ENCODE peak calls at places on chromosomes 6 and 20, in nine cellular contexts. One of them, this sample, is unnamed.

GRCh38 chr6:76839505-76839904 is 623.8 kb downstream of the HTR1B start:
- DNase-seq in foreskin fibroblast: no peak
- DNase-seq in suprapubic skin: no peak
- DNase-seq in GM13977: no peak
- DNase-seq in AG10803: no peak
- DNase-seq in fibroblast of lung: no peak
- DNase-seq in brain microvascular endothelial cell: no peak
- DNase-seq in fibroblast of pulmonary artery: no peak
- DNase-seq in A549: no peak
- DNase-seq in this sample: no peak

GRCh38 chr20:50308166-50308512 is 117.5 kb downstream of the CEBPB start:
- DNase-seq in foreskin fibroblast: no peak
- DNase-seq in suprapubic skin: no peak
- DNase-seq in GM13977: no peak
- DNase-seq in AG10803: no peak
- DNase-seq in fibroblast of lung: no peak
- DNase-seq in brain microvascular endothelial cell: no peak
- DNase-seq in fibroblast of pulmonary artery: no peak
- DNase-seq in A549: no peak
- DNase-seq in this sample: no peak

GRCh38 chr6:138404666-138405337 is 779 bp downstream of the HEBP2 start:
- DNase-seq in foreskin fibroblast: peak
- DNase-seq in suprapubic skin: peak
- DNase-seq in GM13977: no peak
- DNase-seq in AG10803: no peak
- DNase-seq in fibroblast of lung: peak
- DNase-seq in brain microvascular endothelial cell: no peak
- DNase-seq in fibroblast of pulmonary artery: no peak
- DNase-seq in A549: peak
- DNase-seq in this sample: no peak

GRCh38 chr6:110509617-110510231 is 33.3 kb upstream of the SLC22A16 start:
- DNase-seq in foreskin fibroblast: peak
- DNase-seq in suprapubic skin: no peak
- DNase-seq in GM13977: no peak
- DNase-seq in AG10803: peak
- DNase-seq in fibroblast of lung: peak
- DNase-seq in brain microvascular endothelial cell: peak
- DNase-seq in fibroblast of pulmonary artery: peak
- DNase-seq in A549: no peak
- DNase-seq in this sample: no peak

GRCh38 chr20:43843096-43843964 is 71.3 kb upstream of the TOX2 start:
- DNase-seq in foreskin fibroblast: peak
- DNase-seq in suprapubic skin: no peak
- DNase-seq in GM13977: no peak
- DNase-seq in AG10803: peak
- DNase-seq in fibroblast of lung: peak
- DNase-seq in brain microvascular endothelial cell: peak
- DNase-seq in fibroblast of pulmonary artery: peak
- DNase-seq in A549: no peak
- DNase-seq in this sample: no peak

GRCh38 chr6:155455766-155456165 is at the start of gene NOX3:
- DNase-seq in foreskin fibroblast: no peak
- DNase-seq in suprapubic skin: no peak
- DNase-seq in GM13977: no peak
- DNase-seq in AG10803: no peak
- DNase-seq in fibroblast of lung: no peak
- DNase-seq in brain microvascular endothelial cell: no peak
- DNase-seq in fibroblast of pulmonary artery: no peak
- DNase-seq in A549: no peak
- DNase-seq in this sample: no peak

GRCh38 chr20:50980851-50981713 is 22.5 kb downstream of the MOCS3 start:
- DNase-seq in foreskin fibroblast: peak
- DNase-seq in suprapubic skin: no peak
- DNase-seq in GM13977: peak
- DNase-seq in AG10803: peak
- DNase-seq in fibroblast of lung: peak
- DNase-seq in brain microvascular endothelial cell: peak
- DNase-seq in fibroblast of pulmonary artery: peak
- DNase-seq in A549: peak
- DNase-seq in this sample: no peak

GRCh38 chr6:36119927-36120477 is 10.3 kb upstream of the MAPK13 start:
- DNase-seq in foreskin fibroblast: no peak
- DNase-seq in suprapubic skin: no peak
- DNase-seq in GM13977: no peak
- DNase-seq in AG10803: no peak
- DNase-seq in fibroblast of lung: no peak
- DNase-seq in brain microvascular endothelial cell: no peak
- DNase-seq in fibroblast of pulmonary artery: no peak
- DNase-seq in A549: no peak
- DNase-seq in this sample: no peak

GRCh38 chr6:153790881-153791473 is 248.1 kb upstream of the OPRM1 start:
- DNase-seq in foreskin fibroblast: peak
- DNase-seq in suprapubic skin: no peak
- DNase-seq in GM13977: no peak
- DNase-seq in AG10803: no peak
- DNase-seq in fibroblast of lung: peak
- DNase-seq in brain microvascular endothelial cell: peak
- DNase-seq in fibroblast of pulmonary artery: peak
- DNase-seq in A549: no peak
- DNase-seq in this sample: no peak

GRCh38 chr6:11307226-11307625 is 74.8 kb upstream of the NEDD9 start:
- DNase-seq in foreskin fibroblast: no peak
- DNase-seq in suprapubic skin: no peak
- DNase-seq in GM13977: no peak
- DNase-seq in AG10803: no peak
- DNase-seq in fibroblast of lung: no peak
- DNase-seq in brain microvascular endothelial cell: no peak
- DNase-seq in fibroblast of pulmonary artery: no peak
- DNase-seq in A549: no peak
- DNase-seq in this sample: no peak

GRCh38 chr6:11304946-11305345 is 72.5 kb upstream of the NEDD9 start:
- DNase-seq in foreskin fibroblast: no peak
- DNase-seq in suprapubic skin: no peak
- DNase-seq in GM13977: no peak
- DNase-seq in AG10803: no peak
- DNase-seq in fibroblast of lung: no peak
- DNase-seq in brain microvascular endothelial cell: no peak
- DNase-seq in fibroblast of pulmonary artery: no peak
- DNase-seq in A549: no peak
- DNase-seq in this sample: no peak

GRCh38 chr6:11311970-11312369 is 79.5 kb upstream of the NEDD9 start:
- DNase-seq in foreskin fibroblast: no peak
- DNase-seq in suprapubic skin: no peak
- DNase-seq in GM13977: no peak
- DNase-seq in AG10803: no peak
- DNase-seq in fibroblast of lung: no peak
- DNase-seq in brain microvascular endothelial cell: no peak
- DNase-seq in fibroblast of pulmonary artery: no peak
- DNase-seq in A549: no peak
- DNase-seq in this sample: no peak

GRCh38 chr6:11313207-11313606 is 80.7 kb upstream of the NEDD9 start:
- DNase-seq in foreskin fibroblast: no peak
- DNase-seq in suprapubic skin: no peak
- DNase-seq in GM13977: no peak
- DNase-seq in AG10803: no peak
- DNase-seq in fibroblast of lung: no peak
- DNase-seq in brain microvascular endothelial cell: no peak
- DNase-seq in fibroblast of pulmonary artery: no peak
- DNase-seq in A549: no peak
- DNase-seq in this sample: no peak

DNA sequence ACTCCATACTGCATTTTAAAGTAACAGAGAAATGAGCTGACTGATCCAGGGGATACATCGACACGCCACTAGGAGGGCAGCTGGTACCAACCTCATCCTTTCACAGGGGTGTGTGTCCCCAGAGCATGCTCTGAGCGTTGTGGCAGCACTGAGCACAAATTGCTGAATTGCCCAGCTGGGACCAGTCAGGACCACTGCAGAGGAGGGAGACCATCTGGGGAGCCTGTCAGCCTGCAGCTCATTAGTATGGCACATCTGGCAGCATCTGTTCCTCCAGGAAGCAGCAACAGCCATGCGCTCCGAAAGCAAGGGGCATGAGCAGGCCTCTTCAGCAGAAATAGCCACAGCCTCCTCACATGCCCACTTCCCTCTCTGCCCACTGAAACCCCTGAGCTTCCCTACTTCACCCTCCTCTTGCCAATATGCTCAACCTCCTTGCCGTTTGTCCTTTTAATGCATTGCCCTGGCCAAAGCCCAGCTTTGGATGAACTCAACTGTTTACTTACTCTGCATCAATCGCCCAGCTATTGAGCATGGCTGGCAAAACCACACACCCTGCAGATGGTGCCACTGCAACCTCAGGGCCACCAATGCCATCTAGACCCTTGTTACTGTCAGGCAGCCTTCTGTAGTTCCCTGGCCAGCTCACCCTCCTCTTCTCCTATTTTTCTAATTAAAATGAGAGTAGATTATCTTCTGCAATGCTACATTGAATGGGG is 77.6 kb upstream of the NEDD9 start:
- DNase-seq in foreskin fibroblast: peak
- DNase-seq in suprapubic skin: no peak
- DNase-seq in GM13977: no peak
- DNase-seq in AG10803: no peak
- DNase-seq in fibroblast of lung: no peak
- DNase-seq in brain microvascular endothelial cell: no peak
- DNase-seq in fibroblast of pulmonary artery: no peak
- DNase-seq in A549: no peak
- DNase-seq in this sample: no peak
- TF ChIP-seq CTCF in foreskin fibroblast: no peak
- TF ChIP-seq CTCF in suprapubic skin: no peak
- TF ChIP-seq CTCF in GM13977: no peak
- TF ChIP-seq CTCF in AG10803: no peak
- TF ChIP-seq CTCF in fibroblast of lung: no peak
- TF ChIP-seq CTCF in brain microvascular endothelial cell: peak
- TF ChIP-seq CTCF in fibroblast of pulmonary artery: no peak
- TF ChIP-seq CTCF in A549: no peak
- TF ChIP-seq CTCF in this sample: peak

GRCh38 chr20:1108437-1108920 is 9.9 kb upstream of the PSMF1 start:
- DNase-seq in foreskin fibroblast: peak
- DNase-seq in suprapubic skin: no peak
- DNase-seq in GM13977: peak
- DNase-seq in AG10803: peak
- DNase-seq in fibroblast of lung: peak
- DNase-seq in brain microvascular endothelial cell: peak
- DNase-seq in fibroblast of pulmonary artery: peak
- DNase-seq in A549: peak
- DNase-seq in this sample: no peak
- TF ChIP-seq CTCF in foreskin fibroblast: peak
- TF ChIP-seq CTCF in suprapubic skin: peak
- TF ChIP-seq CTCF in GM13977: peak
- TF ChIP-seq CTCF in AG10803: peak
- TF ChIP-seq CTCF in fibroblast of lung: peak
- TF ChIP-seq CTCF in brain microvascular endothelial cell: peak
- TF ChIP-seq CTCF in fibroblast of pulmonary artery: peak
- TF ChIP-seq CTCF in A549: peak
- TF ChIP-seq CTCF in this sample: peak

GRCh38 chr20:53774487-53775203 is 181.0 kb upstream of the ZNF217 start:
- DNase-seq in foreskin fibroblast: peak
- DNase-seq in suprapubic skin: no peak
- DNase-seq in GM13977: no peak
- DNase-seq in AG10803: peak
- DNase-seq in fibroblast of lung: peak
- DNase-seq in brain microvascular endothelial cell: peak
- DNase-seq in fibroblast of pulmonary artery: peak
- DNase-seq in A549: peak
- DNase-seq in this sample: no peak
- TF ChIP-seq CTCF in foreskin fibroblast: no peak
- TF ChIP-seq CTCF in suprapubic skin: no peak
- TF ChIP-seq CTCF in GM13977: no peak
- TF ChIP-seq CTCF in AG10803: no peak
- TF ChIP-seq CTCF in fibroblast of lung: no peak
- TF ChIP-seq CTCF in brain microvascular endothelial cell: no peak
- TF ChIP-seq CTCF in fibroblast of pulmonary artery: no peak
- TF ChIP-seq CTCF in A549: no peak
- TF ChIP-seq CTCF in this sample: no peak

DNA sequence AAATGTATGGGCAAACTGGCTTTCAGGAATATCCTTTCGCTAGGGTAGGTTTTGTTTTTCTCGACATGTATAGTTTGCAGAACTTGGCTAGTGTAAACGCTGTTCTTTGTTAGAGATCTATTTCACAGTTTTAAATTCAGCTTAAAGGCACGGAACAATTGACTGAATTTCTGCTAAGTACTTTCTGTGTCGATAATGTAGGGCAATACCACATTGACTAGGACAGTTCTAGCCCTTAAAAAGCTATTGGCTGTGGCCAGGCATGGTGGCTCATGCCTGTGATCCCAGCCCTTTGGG is 92.8 kb downstream of the CEP57L1 start:
- DNase-seq in foreskin fibroblast: no peak
- DNase-seq in suprapubic skin: no peak
- DNase-seq in GM13977: no peak
- DNase-seq in AG10803: no peak
- DNase-seq in fibroblast of lung: no peak
- DNase-seq in brain microvascular endothelial cell: no peak
- DNase-seq in fibroblast of pulmonary artery: no peak
- DNase-seq in A549: no peak
- DNase-seq in this sample: no peak
- TF ChIP-seq CTCF in foreskin fibroblast: no peak
- TF ChIP-seq CTCF in suprapubic skin: no peak
- TF ChIP-seq CTCF in GM13977: no peak
- TF ChIP-seq CTCF in AG10803: no peak
- TF ChIP-seq CTCF in fibroblast of lung: no peak
- TF ChIP-seq CTCF in brain microvascular endothelial cell: no peak
- TF ChIP-seq CTCF in fibroblast of pulmonary artery: no peak
- TF ChIP-seq CTCF in A549: no peak
- TF ChIP-seq CTCF in this sample: peak